ENCODE peak calls at places on chromosomes 11 and 22, in nine cellular contexts. One of them, this sample, is unnamed.

GRCh38 chr11:93570759-93571413 is 27.7 kb upstream of the SMCO4 start:
- DNase-seq in HT1080: peak
- DNase-seq in thoracic aorta: no peak
- DNase-seq in CD8-positive, alpha-beta T cell: no peak
- DNase-seq in COR-L47: no peak
- DNase-seq in activated gamma-delta T cell: no peak
- DNase-seq in amniotic stem cell: peak
- DNase-seq in H54: peak
- DNase-seq in HCT116: no peak
- DNase-seq in this sample: no peak

GRCh38 chr11:34640050-34640971 is 19.4 kb downstream of the EHF start:
- DNase-seq in amniotic stem cell: no peak
- DNase-seq in H54: no peak
- DNase-seq in CD8-positive, alpha-beta T cell: no peak
- DNase-seq in thoracic aorta: no peak
- DNase-seq in HCT116: no peak
- DNase-seq in COR-L47: no peak
- DNase-seq in activated gamma-delta T cell: no peak
- DNase-seq in HT1080: no peak
- DNase-seq in this sample: peak

GRCh38 chr11:121625784-121626506 is 173.2 kb upstream of the SORL1-AS1 start:
- DNase-seq in HT1080: no peak
- DNase-seq in thoracic aorta: no peak
- DNase-seq in COR-L47: no peak
- DNase-seq in HCT116: no peak
- DNase-seq in amniotic stem cell: no peak
- DNase-seq in CD8-positive, alpha-beta T cell: no peak
- DNase-seq in H54: no peak
- DNase-seq in activated gamma-delta T cell: no peak
- DNase-seq in this sample: no peak

GRCh38 chr22:24153353-24153752 is 27.9 kb upstream of the SUSD2 start:
- DNase-seq in thoracic aorta: no peak
- DNase-seq in H54: no peak
- DNase-seq in amniotic stem cell: no peak
- DNase-seq in CD8-positive, alpha-beta T cell: peak
- DNase-seq in HCT116: no peak
- DNase-seq in activated gamma-delta T cell: no peak
- DNase-seq in HT1080: peak
- DNase-seq in COR-L47: no peak
- DNase-seq in this sample: no peak

GRCh38 chr11:130872961-130873360 is 43.3 kb downstream of the SNX19 start:
- DNase-seq in COR-L47: no peak
- DNase-seq in CD8-positive, alpha-beta T cell: no peak
- DNase-seq in H54: no peak
- DNase-seq in HCT116: no peak
- DNase-seq in amniotic stem cell: peak
- DNase-seq in HT1080: no peak
- DNase-seq in thoracic aorta: no peak
- DNase-seq in activated gamma-delta T cell: no peak
- DNase-seq in this sample: no peak

GRCh38 chr11:65415499-65416340 is 6.9 kb upstream of the NEAT1 start:
- DNase-seq in activated gamma-delta T cell: no peak
- DNase-seq in COR-L47: no peak
- DNase-seq in CD8-positive, alpha-beta T cell: no peak
- DNase-seq in H54: no peak
- DNase-seq in HCT116: no peak
- DNase-seq in HT1080: no peak
- DNase-seq in thoracic aorta: no peak
- DNase-seq in amniotic stem cell: no peak
- DNase-seq in this sample: no peak

GRCh38 chr11:91163619-91164451 is 941.0 kb upstream of the CHORDC1 start:
- DNase-seq in H54: no peak
- DNase-seq in thoracic aorta: no peak
- DNase-seq in amniotic stem cell: no peak
- DNase-seq in HCT116: no peak
- DNase-seq in CD8-positive, alpha-beta T cell: no peak
- DNase-seq in activated gamma-delta T cell: no peak
- DNase-seq in COR-L47: peak
- DNase-seq in HT1080: peak
- DNase-seq in this sample: no peak

GRCh38 chr11:27392715-27393114 is 29.7 kb upstream of the CCDC34 start:
- DNase-seq in thoracic aorta: no peak
- DNase-seq in amniotic stem cell: peak
- DNase-seq in HT1080: peak
- DNase-seq in COR-L47: no peak
- DNase-seq in H54: no peak
- DNase-seq in CD8-positive, alpha-beta T cell: no peak
- DNase-seq in HCT116: no peak
- DNase-seq in activated gamma-delta T cell: no peak
- DNase-seq in this sample: no peak

GRCh38 chr11:127564803-127565202 is 564.2 kb upstream of the KIRREL3 start:
- DNase-seq in activated gamma-delta T cell: no peak
- DNase-seq in CD8-positive, alpha-beta T cell: no peak
- DNase-seq in amniotic stem cell: no peak
- DNase-seq in thoracic aorta: no peak
- DNase-seq in COR-L47: no peak
- DNase-seq in H54: peak
- DNase-seq in HT1080: peak
- DNase-seq in HCT116: no peak
- DNase-seq in this sample: peak

GRCh38 chr11:8249482-8249881 is 14.2 kb downstream of the LMO1 start:
- DNase-seq in H54: no peak
- DNase-seq in thoracic aorta: no peak
- DNase-seq in amniotic stem cell: no peak
- DNase-seq in CD8-positive, alpha-beta T cell: no peak
- DNase-seq in COR-L47: no peak
- DNase-seq in activated gamma-delta T cell: no peak
- DNase-seq in HCT116: no peak
- DNase-seq in HT1080: no peak
- DNase-seq in this sample: no peak

GRCh38 chr11:131868769-131869482 is 498.5 kb downstream of the NTM start:
- DNase-seq in amniotic stem cell: no peak
- DNase-seq in H54: no peak
- DNase-seq in COR-L47: no peak
- DNase-seq in thoracic aorta: no peak
- DNase-seq in HCT116: no peak
- DNase-seq in activated gamma-delta T cell: no peak
- DNase-seq in HT1080: no peak
- DNase-seq in CD8-positive, alpha-beta T cell: no peak
- DNase-seq in this sample: no peak

GRCh38 chr11:82738116-82738515 is 4.5 kb upstream of the FAM181B start:
- DNase-seq in HCT116: no peak
- DNase-seq in COR-L47: no peak
- DNase-seq in CD8-positive, alpha-beta T cell: no peak
- DNase-seq in activated gamma-delta T cell: no peak
- DNase-seq in amniotic stem cell: no peak
- DNase-seq in HT1080: no peak
- DNase-seq in thoracic aorta: no peak
- DNase-seq in H54: no peak
- DNase-seq in this sample: no peak

GRCh38 chr11:13440100-13440855 is 22.7 kb downstream of the BTBD10 start:
- DNase-seq in COR-L47: peak
- DNase-seq in activated gamma-delta T cell: no peak
- DNase-seq in thoracic aorta: no peak
- DNase-seq in H54: peak
- DNase-seq in CD8-positive, alpha-beta T cell: no peak
- DNase-seq in amniotic stem cell: peak
- DNase-seq in HCT116: peak
- DNase-seq in HT1080: peak
- DNase-seq in this sample: no peak

GRCh38 chr11:111282663-111283062 is 15.7 kb upstream of the POU2AF3 start:
- DNase-seq in CD8-positive, alpha-beta T cell: no peak
- DNase-seq in H54: no peak
- DNase-seq in COR-L47: no peak
- DNase-seq in activated gamma-delta T cell: no peak
- DNase-seq in thoracic aorta: no peak
- DNase-seq in HCT116: no peak
- DNase-seq in amniotic stem cell: no peak
- DNase-seq in HT1080: no peak
- DNase-seq in this sample: no peak

GRCh38 chr22:42270178-42270511 is 308 bp downstream of the TCF20 start:
- DNase-seq in activated gamma-delta T cell: no peak
- DNase-seq in COR-L47: no peak
- DNase-seq in amniotic stem cell: no peak
- DNase-seq in HT1080: no peak
- DNase-seq in CD8-positive, alpha-beta T cell: no peak
- DNase-seq in H54: peak
- DNase-seq in HCT116: peak
- DNase-seq in thoracic aorta: no peak
- DNase-seq in this sample: no peak

GRCh38 chr22:29626497-29627195 is 23.2 kb downstream of the NF2 start:
- DNase-seq in amniotic stem cell: no peak
- DNase-seq in H54: no peak
- DNase-seq in COR-L47: no peak
- DNase-seq in HCT116: no peak
- DNase-seq in thoracic aorta: no peak
- DNase-seq in activated gamma-delta T cell: no peak
- DNase-seq in HT1080: peak
- DNase-seq in CD8-positive, alpha-beta T cell: no peak
- DNase-seq in this sample: no peak

GRCh38 chr22:24437820-24438328 is 10.5 kb downstream of the ADORA2A start:
- DNase-seq in H54: no peak
- DNase-seq in amniotic stem cell: no peak
- DNase-seq in HT1080: peak
- DNase-seq in COR-L47: no peak
- DNase-seq in activated gamma-delta T cell: no peak
- DNase-seq in thoracic aorta: no peak
- DNase-seq in HCT116: no peak
- DNase-seq in CD8-positive, alpha-beta T cell: no peak
- DNase-seq in this sample: no peak

GRCh38 chr11:72583616-72584292 is 90.5 kb downstream of the PDE2A start:
- DNase-seq in activated gamma-delta T cell: no peak
- DNase-seq in HCT116: no peak
- DNase-seq in COR-L47: no peak
- DNase-seq in HT1080: no peak
- DNase-seq in thoracic aorta: no peak
- DNase-seq in CD8-positive, alpha-beta T cell: no peak
- DNase-seq in amniotic stem cell: no peak
- DNase-seq in H54: no peak
- DNase-seq in this sample: no peak

GRCh38 chr22:28981818-28982499 is 79.7 kb downstream of the C22orf31 start:
- DNase-seq in thoracic aorta: no peak
- DNase-seq in HCT116: no peak
- DNase-seq in COR-L47: no peak
- DNase-seq in H54: no peak
- DNase-seq in CD8-positive, alpha-beta T cell: no peak
- DNase-seq in HT1080: no peak
- DNase-seq in amniotic stem cell: no peak
- DNase-seq in activated gamma-delta T cell: no peak
- DNase-seq in this sample: no peak

GRCh38 chr11:57299150-57299737 is 25.5 kb downstream of the TNKS1BP1 start:
- DNase-seq in H54: no peak
- DNase-seq in CD8-positive, alpha-beta T cell: no peak
- DNase-seq in COR-L47: no peak
- DNase-seq in thoracic aorta: no peak
- DNase-seq in activated gamma-delta T cell: no peak
- DNase-seq in HCT116: no peak
- DNase-seq in amniotic stem cell: no peak
- DNase-seq in HT1080: peak
- DNase-seq in this sample: no peak

This sample was measured in RPMI8226.